ENCODE peak calls at places on chromosomes 3 and 15, in ten cellular contexts. F is cardiac muscle cell, A is A172, G is neural progenitor cell, I is Peyer's patch, J is left colon, Y is cardiac septum, M is nucleus accumbens, S is HTR-8/SVneo, E is NCI-H1105 treated with DMSO at 0.1 percent for 48 hours. D is an unnamed sample.

GRCh38 chr15:77871838-77872371 is 205.6 kb downstream of the TBC1D2B start:
- DNase-seq in Y (no peak), S (no peak), J (no peak), F (no peak), I (no peak), A (no peak), G (peak; percentile 30), E (no peak), M (no peak), D (peak; percentile 18)

GRCh38 chr15:25176616-25176923 is 221.8 kb downstream of the SNRPN start:
- DNase-seq in M (no peak), E (no peak), F (no peak), I (peak; percentile 22), J (no peak), S (no peak), G (no peak), Y (peak; percentile 38), A (no peak), D (no peak)

GRCh38 chr15:58036579-58036978 is 28.9 kb downstream of the ALDH1A2 start:
- DNase-seq in E (no peak), F (no peak), M (no peak), G (no peak), I (no peak), A (no peak), J (no peak), Y (no peak), S (no peak), D (no peak)

GRCh38 chr3:177832862-177833261 is 635.6 kb upstream of the TBL1XR1 start:
- DNase-seq in Y (no peak), A (no peak), F (no peak), J (no peak), E (peak; percentile 97), S (no peak), M (no peak), I (no peak), G (no peak), D (no peak)

GRCh38 chr3:98690876-98691275 is 72.3 kb upstream of the ST3GAL6 start:
- DNase-seq in I (no peak), E (no peak), S (no peak), M (no peak), Y (no peak), G (no peak), J (no peak), A (peak; percentile 42), F (no peak), D (no peak)

GRCh38 chr3:122409392-122409791 is 6.5 kb downstream of the WDR5B start:
- DNase-seq in M (no peak), A (no peak), F (no peak), J (no peak), Y (no peak), I (no peak), G (no peak), E (no peak), S (no peak), D (no peak)

GRCh38 chr15:77035999-77036471 is 34.9 kb downstream of the TSPAN3 start:
- DNase-seq in E (no peak), I (no peak), M (no peak), Y (no peak), S (no peak), J (peak; percentile 8), F (no peak), A (no peak), G (no peak), D (peak; percentile 48)

GRCh38 chr3:151562901-151563300 is 102.0 kb upstream of the IGSF10 start:
- DNase-seq in Y (no peak), G (no peak), J (no peak), F (no peak), E (no peak), I (no peak), A (no peak), S (no peak), M (no peak), D (no peak)

GRCh38 chr3:141482250-141482937 is 4.4 kb upstream of the RASA2 start:
- DNase-seq in I (no peak), M (no peak), J (no peak), F (no peak), S (peak; percentile 53), Y (no peak), A (peak; percentile 91), E (no peak), G (no peak), D (no peak)

GRCh38 chr15:40106203-40107161 is 2.2 kb downstream of the BMF start:
- DNase-seq in A (no peak), E (no peak), S (no peak), Y (no peak), F (peak; percentile 68), M (no peak), G (peak; percentile 95), J (peak; percentile 81), I (peak; percentile 90), D (no peak)

GRCh38 chr3:151203053-151203420 is at the start of gene GPR171:
- DNase-seq in M (no peak), J (no peak), S (no peak), G (no peak), Y (no peak), F (no peak), A (no peak), E (no peak), I (peak; percentile 78), D (no peak)

GRCh38 chr15:85745525-85745924 is 49.2 kb downstream of the KLHL25 start:
- DNase-seq in G (no peak), M (no peak), F (no peak), A (no peak), E (no peak), J (no peak), S (no peak), Y (peak; percentile 71), I (no peak), D (no peak)

GRCh38 chr3:137081711-137082110 is 123.9 kb downstream of the IL20RB start:
- DNase-seq in J (no peak), A (no peak), Y (no peak), E (no peak), F (no peak), I (no peak), M (no peak), S (no peak), G (no peak), D (no peak)

GRCh38 chr3:111594205-111594604 is 941 bp downstream of the ZBED2 start:
- DNase-seq in A (peak; percentile 78), I (no peak), J (no peak), M (no peak), E (no peak), Y (no peak), F (no peak), G (no peak), S (peak; percentile 23), D (no peak)

GRCh38 chr15:63374686-63375520 is 6.7 kb downstream of the CA12 start:
- DNase-seq in F (peak; percentile 48), Y (peak; percentile 80), S (peak; percentile 27), E (no peak), J (no peak), M (no peak), G (no peak), I (peak; percentile 53), A (peak; percentile 60), D (no peak)

GRCh38 chr3:10599444-10599843 is 94.1 kb upstream of the ATP2B2 start:
- DNase-seq in G (no peak), I (no peak), A (no peak), F (no peak), E (peak; percentile 61), M (no peak), S (no peak), Y (no peak), J (no peak), D (no peak)

GRCh38 chr3:172332256-172333041 is 115.8 kb downstream of the GHSR start:
- DNase-seq in A (peak; percentile 67), E (peak; percentile 69), S (peak; percentile 64), M (peak; percentile 2), G (peak; percentile 60), I (peak; percentile 89), F (peak; percentile 66), J (peak; percentile 70), Y (no peak), D (no peak)

GRCh38 chr15:76011611-76012010 is 613 bp downstream of the NRG4 start:
- DNase-seq in I (no peak), E (no peak), M (no peak), J (no peak), F (no peak), Y (no peak), S (no peak), A (no peak), G (no peak), D (no peak)

GRCh38 chr3:30964612-30965011 is 70.2 kb upstream of the GADL1 start:
- DNase-seq in E (no peak), S (no peak), J (no peak), A (no peak), F (no peak), Y (no peak), G (no peak), I (no peak), M (no peak), D (no peak)

GRCh38 chr15:66459818-66460615 is 37.5 kb downstream of the SNAPC5 start:
- DNase-seq in Y (no peak), J (no peak), F (no peak), I (no peak), S (no peak), M (no peak), E (no peak), A (peak; percentile 17), G (no peak), D (no peak)

GRCh38 chr3:30042274-30042859 is 564.0 kb upstream of the TGFBR2 start:
- DNase-seq in M (peak; percentile 3), Y (no peak), F (peak; percentile 78), I (peak; percentile 85), S (peak; percentile 36), A (peak; percentile 64), E (peak; percentile 19), G (peak; percentile 79), J (peak; percentile 65), D (no peak)

GRCh38 chr3:169489775-169490546 is 173.6 kb downstream of the MECOM start:
- DNase-seq in M (no peak), F (no peak), Y (no peak), E (no peak), I (no peak), S (no peak), A (no peak), J (no peak), G (no peak), D (no peak)

GRCh38 chr15:32004249-32004648 is 26.1 kb upstream of the CHRNA7 start:
- DNase-seq in J (no peak), F (no peak), M (no peak), Y (no peak), S (no peak), E (no peak), I (no peak), A (no peak), G (no peak), D (no peak)

GRCh38 chr15:99704444-99704838 is 28.8 kb downstream of the LYSMD4 start:
- DNase-seq in G (peak; percentile 89), J (no peak), S (peak; percentile 62), Y (no peak), F (peak; percentile 90), M (no peak), E (peak; percentile 88), A (peak; percentile 83), I (no peak), D (peak; percentile 78)

GRCh38 chr3:23325466-23326065 is 122.4 kb downstream of the UBE2E2 start:
- DNase-seq in F (no peak), E (no peak), M (no peak), S (no peak), G (no peak), I (no peak), Y (no peak), A (peak; percentile 10), J (no peak), D (no peak)

GRCh38 chr3:127588675-127589577 is 1.6 kb downstream of the TPRA1 start:
- DNase-seq in J (no peak), Y (no peak), A (peak; percentile 73), M (no peak), E (no peak), I (no peak), S (peak; percentile 73), F (peak; percentile 36), G (peak; percentile 28), D (no peak)

GRCh38 chr3:120852412-120852811 is 55.6 kb upstream of the STXBP5L start:
- DNase-seq in G (no peak), E (no peak), A (no peak), F (no peak), I (no peak), S (no peak), Y (no peak), M (no peak), J (no peak), D (no peak)